ENCODE peak calls at places on chromosome 19, in six cellular contexts. G is H1, N is IMR-90, R is H9, M is mesenchymal stem cell, V is trophoblast cell. D is an unnamed sample.

GRCh38 chr19:1267441-1268391 is 1.4 kb upstream of the CIRBP start:
- DNase-seq in G (no peak), N (peak), M (peak), R (no peak), V (no peak), D (no peak)

GRCh38 chr19:48321372-48321621 is 4.1 kb upstream of the EMP3 start:
- DNase-seq in M (peak), N (peak), G (peak), R (peak), V (peak), D (peak)

GRCh38 chr19:39539165-39539518 is 819 bp downstream of the EID2 start:
- DNase-seq in R (no peak), N (peak), V (no peak), M (no peak), G (no peak), D (no peak)

GRCh38 chr19:8571006-8571411 is 6.2 kb downstream of the MYO1F start:
- DNase-seq in M (peak), V (peak), G (no peak), R (no peak), N (peak), D (no peak)

GRCh38 chr19:40225440-40226305 is 816 bp downstream of the CCNP start:
- DNase-seq in V (no peak), R (no peak), G (no peak), N (peak), M (no peak), D (no peak)

GRCh38 chr19:44620667-44621066 is 7.3 kb downstream of the IGSF23 start:
- DNase-seq in M (peak), G (no peak), N (peak), R (no peak), V (no peak), D (no peak)

GRCh38 chr19:883661-884211 is 9.3 kb downstream of the MED16 start:
- DNase-seq in M (no peak), V (peak), G (no peak), R (peak), N (no peak), D (no peak)

GRCh38 chr19:37403403-37403802 is 32.5 kb downstream of the ZNF527 start:
- DNase-seq in M (no peak), V (no peak), G (no peak), N (no peak), R (no peak), D (no peak)

GRCh38 chr19:1651548-1652394 is 644 bp downstream of the TCF3 start:
- DNase-seq in G (no peak), N (peak), R (no peak), M (peak), V (peak), D (peak)

GRCh38 chr19:27971869-27972268 is 1241.1 kb downstream of the UQCRFS1 start:
- DNase-seq in M (no peak), N (no peak), G (no peak), R (no peak), V (no peak), D (no peak)

GRCh38 chr19:16024266-16025107 is 51.8 kb upstream of the TPM4 start:
- DNase-seq in V (no peak), G (no peak), R (no peak), N (no peak), M (no peak), D (no peak)

GRCh38 chr19:2354670-2355069 is 5.4 kb upstream of the TMPRSS9 start:
- DNase-seq in G (no peak), V (no peak), M (no peak), R (no peak), N (no peak), D (no peak)

GRCh38 chr19:54561840-54562239 is 11.8 kb upstream of the LILRA2 start:
- DNase-seq in G (no peak), N (no peak), M (no peak), V (peak), R (no peak), D (no peak)

GRCh38 chr19:38057954-38058690 is 151.1 kb downstream of the SIPA1L3 start:
- DNase-seq in R (no peak), V (peak), N (no peak), G (no peak), M (peak), D (no peak)

GRCh38 chr19:37227996-37228395 is 10.0 kb downstream of the ZNF383 start:
- DNase-seq in M (no peak), V (peak), R (peak), G (no peak), N (no peak), D (no peak)

GRCh38 chr19:15629003-15629880 is 11.5 kb upstream of the CYP4F3 start:
- DNase-seq in N (peak), M (no peak), V (peak), G (no peak), R (peak), D (peak)

GRCh38 chr19:10603084-10603872 is 16.2 kb upstream of the AP1M2 start:
- DNase-seq in N (no peak), M (peak), G (no peak), V (peak), R (peak), D (no peak)

GRCh38 chr19:10724573-10725071 is 6.7 kb downstream of the DNM2 start:
- DNase-seq in M (no peak), N (no peak), G (no peak), V (peak), R (no peak), D (no peak)

GRCh38 chr19:13748169-13748884 is 16.0 kb upstream of the MRI1 start:
- DNase-seq in R (no peak), G (no peak), V (peak), N (peak), M (peak), D (no peak)
- H2AK5ac ChIP-seq in R (no peak), G (no peak), V (peak), N (peak), M (peak), D (no peak)

DNA sequence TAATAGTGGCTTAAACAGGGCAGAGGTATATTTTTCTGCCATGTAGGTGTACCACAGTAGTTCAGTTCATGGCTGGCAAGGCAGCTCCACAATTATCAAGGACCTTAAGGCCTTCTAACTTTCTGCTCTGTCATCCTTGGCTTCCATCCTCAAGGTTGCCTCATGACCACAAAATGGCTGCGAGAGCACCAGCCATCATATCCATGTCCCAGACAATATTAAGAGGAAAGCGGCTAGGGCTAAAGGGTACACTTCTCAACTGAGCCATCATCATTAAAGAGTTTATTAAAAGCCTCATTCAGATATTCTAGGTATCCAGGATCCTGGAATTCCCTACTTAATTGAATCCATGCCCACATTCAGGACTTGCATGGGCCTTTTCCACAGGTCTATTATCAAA is 62.7 kb upstream of the MRI1 start:
- DNase-seq in G (no peak), R (no peak), N (no peak), V (no peak), M (no peak), D (no peak)
- H2BK120ac ChIP-seq in G (no peak), R (no peak), N (no peak), V (no peak), M (no peak), D (no peak)

GRCh38 chr19:58498316-58499020 is 13.3 kb downstream of the SLC27A5 start:
- DNase-seq in V (no peak), N (no peak), M (no peak), G (no peak), R (no peak), D (no peak)

GRCh38 chr19:58499021-58499927 is 12.5 kb downstream of the SLC27A5 start:
- DNase-seq in V (peak), M (peak), N (peak), R (peak), G (peak), D (peak)

GRCh38 chr19:58497634-58498170 is 14.1 kb downstream of the SLC27A5 start:
- DNase-seq in N (no peak), V (no peak), M (no peak), R (no peak), G (no peak), D (no peak)

GRCh38 chr19:58500242-58500641 is 11.6 kb downstream of the SLC27A5 start:
- DNase-seq in R (no peak), M (no peak), G (no peak), V (no peak), N (no peak), D (no peak)
- H4K8ac ChIP-seq in R (no peak), M (peak), G (no peak), V (peak), N (peak), D (peak)

GRCh38 chr19:57830071-57830602 is at the start of gene ZNF587B:
- DNase-seq in V (peak), M (peak), G (peak), R (peak), N (peak), D (peak)
- H2AK5ac ChIP-seq in V (peak), M (peak), G (peak), R (no peak), N (peak), D (peak)

GRCh38 chr19:49829721-49830120 is 11.6 kb downstream of the MED25 start:
- DNase-seq in M (no peak), N (no peak), V (no peak), G (no peak), R (no peak), D (no peak)
- H2BK120ac ChIP-seq in M (no peak), N (no peak), V (no peak), G (no peak), R (no peak), D (no peak)

GRCh38 chr19:4066176-4066606 is 508 bp downstream of the ZBTB7A start:
- DNase-seq in G (no peak), M (no peak), V (no peak), R (no peak), N (no peak), D (no peak)

GRCh38 chr19:4066682-4067395 is at the start of gene ZBTB7A:
- DNase-seq in M (peak), V (peak), G (no peak), R (peak), N (peak), D (no peak)

GRCh38 chr19:4064073-4064550 is 2.6 kb downstream of the ZBTB7A start:
- DNase-seq in N (peak), V (no peak), M (no peak), G (no peak), R (peak), D (no peak)

GRCh38 chr19:4064551-4065260 is 2.0 kb downstream of the ZBTB7A start:
- DNase-seq in R (peak), G (no peak), N (no peak), V (no peak), M (no peak), D (no peak)

DNA sequence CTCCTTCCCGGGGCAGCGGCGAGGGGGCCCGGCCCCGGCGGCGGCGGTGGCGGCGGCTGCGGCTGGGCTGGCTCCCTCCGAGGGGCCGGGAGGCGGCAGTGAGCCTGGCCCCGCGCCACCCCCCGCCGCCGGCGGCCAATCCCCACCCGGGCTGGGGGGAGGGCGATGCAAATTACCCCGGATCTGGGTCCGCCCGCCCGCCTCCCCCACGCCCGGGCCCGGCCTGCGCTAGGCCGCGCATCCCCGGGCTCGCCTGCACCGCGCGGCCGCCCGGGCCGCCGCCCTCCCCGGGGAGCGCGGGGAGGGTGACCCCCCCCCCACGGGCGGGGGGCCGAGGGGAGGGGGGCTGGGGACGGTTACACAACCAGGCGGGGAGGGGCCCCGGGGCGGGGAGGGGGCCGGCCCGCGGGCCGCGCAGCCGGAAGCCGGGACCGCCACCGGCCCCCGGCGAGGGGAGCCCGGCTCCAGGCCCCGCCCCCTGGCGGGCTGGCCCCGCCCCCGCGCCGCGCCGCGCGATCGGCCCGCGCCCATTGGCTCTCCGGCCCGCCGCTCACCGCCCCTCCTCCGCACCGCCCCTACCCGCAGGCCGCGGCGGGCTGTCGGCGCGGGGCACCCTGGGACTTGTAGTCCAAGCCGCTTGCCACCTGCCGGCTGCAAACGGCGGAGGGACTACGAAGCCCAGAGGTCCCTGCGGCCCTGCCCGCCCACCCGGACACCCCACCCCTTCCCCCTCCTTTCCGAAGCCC is 1.1 kb downstream of the ZBTB7A start:
- DNase-seq in G (peak), V (peak), N (peak), M (peak), R (peak), D (peak)
- H4K8ac ChIP-seq in G (no peak), V (no peak), N (no peak), M (no peak), R (no peak), D (no peak)

GRCh38 chr19:47109177-47109540 is 4.4 kb downstream of the ZC3H4 start:
- DNase-seq in G (no peak), M (no peak), V (no peak), R (no peak), N (no peak), D (no peak)

GRCh38 chr19:47111081-47111589 is 2.4 kb downstream of the ZC3H4 start:
- DNase-seq in R (no peak), G (no peak), M (no peak), V (no peak), N (no peak), D (no peak)

GRCh38 chr19:47107953-47108746 is 5.4 kb downstream of the ZC3H4 start:
- DNase-seq in G (no peak), M (no peak), N (peak), R (no peak), V (no peak), D (no peak)

GRCh38 chr19:47110521-47111080 is 3.0 kb downstream of the ZC3H4 start:
- DNase-seq in R (no peak), N (no peak), V (no peak), M (no peak), G (no peak), D (no peak)

GRCh38 chr19:47109541-47110375 is 3.8 kb downstream of the ZC3H4 start:
- DNase-seq in N (peak), V (no peak), R (no peak), M (peak), G (no peak), D (no peak)
- H2AK5ac ChIP-seq in N (peak), V (no peak), R (peak), M (peak), G (peak), D (no peak)

D was measured in neuronal stem cell.